ENCODE peak calls at places on chromosomes 2 and 18, in nine cellular contexts. H, Z, A, P, Y, X, K, M and S are unnamed samples.

GRCh38 chr2:230661072-230661957 is 51.3 kb upstream of the CAB39 start:
- DNase-seq in H (no peak), Z (no peak), A (peak; percentile 98), P (no peak), Y (no peak), X (no peak), K (no peak), M (no peak), S (no peak)

GRCh38 chr2:154697422-154698237 is 865 bp upstream of the KCNJ3 start:
- DNase-seq in H (peak; percentile 22), Z (no peak), A (no peak), P (no peak), Y (no peak), X (no peak), K (peak; percentile 62), M (peak; percentile 55), S (no peak)

GRCh38 chr2:182456784-182457183 is 29.9 kb upstream of the PDE1A start:
- DNase-seq in H (no peak), Z (no peak), A (no peak), P (no peak), Y (peak; percentile 11), X (peak; percentile 5), K (no peak), M (no peak), S (peak; percentile 32)

GRCh38 chr18:2147866-2148265 is 423.4 kb downstream of the METTL4 start:
- DNase-seq in H (no peak), Z (no peak), A (no peak), P (no peak), Y (peak; percentile 80), X (no peak), K (no peak), M (no peak), S (peak; percentile 78)

GRCh38 chr2:217107480-217107879 is 247.6 kb upstream of the TNP1 start:
- DNase-seq in H (no peak), Z (no peak), A (no peak), P (no peak), Y (no peak), X (no peak), K (no peak), M (no peak), S (no peak)

GRCh38 chr18:26279428-26279827 is 53.2 kb downstream of the TAF4B start:
- DNase-seq in H (no peak), Z (no peak), A (no peak), P (no peak), Y (no peak), X (no peak), K (no peak), M (no peak), S (no peak)

GRCh38 chr2:15334650-15335326 is 226.3 kb downstream of the NBAS start:
- DNase-seq in H (no peak), Z (peak; percentile 11), A (no peak), P (no peak), Y (no peak), X (peak; percentile 11), K (no peak), M (no peak), S (peak; percentile 83)

GRCh38 chr2:70926042-70926441 is 9.7 kb upstream of the ATP6V1B1 start:
- DNase-seq in H (no peak), Z (no peak), A (no peak), P (no peak), Y (no peak), X (no peak), K (peak; percentile 18), M (no peak), S (no peak)

GRCh38 chr2:202339052-202339870 is 36.9 kb upstream of the BMPR2 start:
- DNase-seq in H (peak; percentile 33), Z (no peak), A (no peak), P (peak; percentile 49), Y (peak; percentile 57), X (peak; percentile 35), K (no peak), M (no peak), S (no peak)

GRCh38 chr2:241279413-241279812 is 36.1 kb downstream of the HDLBP start:
- DNase-seq in H (no peak), Z (no peak), A (no peak), P (peak; percentile 3), Y (no peak), X (no peak), K (no peak), M (no peak), S (no peak)

GRCh38 chr2:215359576-215359922 is 47.7 kb downstream of the ATIC start:
- DNase-seq in H (no peak), Z (no peak), A (no peak), P (no peak), Y (no peak), X (no peak), K (no peak), M (no peak), S (no peak)